ENCODE peak calls at places on chromosomes 5 and 9, in ten cellular contexts. M is uterus, J is heart left ventricle, E is tibial nerve, X is adrenal gland, L is stomach, Z is suprapubic skin, P is breast epithelium, T is H1, I is ovary. N is an unnamed sample.

GRCh38 chr5:78162253-78162862 is 132.1 kb downstream of the AP3B1 start:
- DNase-seq in J (no peak), I (no peak), M (no peak), X (no peak), L (no peak), Z (no peak), E (no peak), P (no peak), T (no peak), N (no peak)

GRCh38 chr9:133140174-133140505 is 19.1 kb upstream of the RALGDS start:
- DNase-seq in L (no peak), M (no peak), T (no peak), Z (no peak), P (no peak), J (no peak), E (no peak), X (no peak), I (no peak), N (no peak)

GRCh38 chr5:116600876-116601275 is 26.3 kb upstream of the SEMA6A start:
- DNase-seq in J (no peak), Z (no peak), T (no peak), E (no peak), X (no peak), M (no peak), L (no peak), P (no peak), I (no peak), N (no peak)

GRCh38 chr5:115573133-115573532 is 28.6 kb upstream of the FEM1C start:
- DNase-seq in X (no peak), E (no peak), Z (no peak), T (no peak), P (no peak), I (no peak), M (no peak), J (no peak), L (no peak), N (no peak)

GRCh38 chr5:33816791-33817190 is 75.0 kb downstream of the ADAMTS12 start:
- DNase-seq in X (no peak), I (no peak), P (no peak), L (no peak), E (no peak), T (no peak), J (no peak), Z (no peak), M (no peak), N (no peak)

GRCh38 chr5:41404757-41405156 is 105.6 kb downstream of the PLCXD3 start:
- DNase-seq in Z (no peak), L (no peak), E (no peak), T (no peak), M (no peak), J (no peak), X (no peak), I (no peak), P (no peak), N (no peak)

GRCh38 chr9:117744856-117745389 is 40.7 kb downstream of the TLR4 start:
- DNase-seq in Z (no peak), L (no peak), M (no peak), P (no peak), E (peak; percentile 12), T (no peak), X (no peak), J (peak; percentile 54), I (no peak), N (no peak)

GRCh38 chr9:16656432-16657169 is 213.9 kb downstream of the BNC2 start:
- DNase-seq in L (no peak), X (no peak), J (no peak), P (no peak), M (no peak), Z (no peak), E (no peak), T (no peak), I (no peak), N (no peak)

GRCh38 chr5:81184749-81185110 is 48.4 kb upstream of the CKMT2 start:
- DNase-seq in M (no peak), X (no peak), E (no peak), P (no peak), Z (no peak), T (no peak), L (no peak), I (no peak), J (no peak), N (no peak)

GRCh38 chr9:122218885-122219855 is 9.6 kb downstream of the LHX6 start:
- DNase-seq in P (no peak), J (no peak), X (no peak), I (no peak), Z (no peak), T (no peak), E (no peak), M (no peak), L (no peak), N (no peak)

GRCh38 chr5:139403418-139403786 is 487 bp downstream of the SPATA24 start:
- DNase-seq in X (no peak), Z (no peak), P (no peak), I (no peak), J (no peak), T (no peak), M (no peak), L (no peak), E (no peak), N (no peak)

GRCh38 chr9:134399435-134400056 is 73.3 kb downstream of the RXRA start:
- DNase-seq in M (no peak), E (no peak), Z (no peak), P (no peak), T (no peak), L (no peak), J (no peak), X (peak; percentile 66), I (no peak), N (no peak)

GRCh38 chr5:177509361-177509951 is at the start of gene DOK3:
- DNase-seq in P (no peak), X (no peak), L (peak; percentile 41), E (no peak), I (peak; percentile 30), J (peak; percentile 80), M (no peak), T (no peak), Z (no peak), N (no peak)

GRCh38 chr9:6383551-6384225 is 29.3 kb upstream of the UHRF2 start:
- DNase-seq in Z (no peak), M (peak; percentile 17), P (no peak), I (no peak), T (no peak), X (no peak), E (no peak), J (no peak), L (no peak), N (no peak)

GRCh38 chr5:59099270-59099994 is 516.6 kb downstream of the RAB3C start:
- DNase-seq in T (no peak), P (no peak), I (no peak), E (no peak), X (no peak), L (no peak), M (no peak), Z (no peak), J (no peak), N (peak; percentile 5)

GRCh38 chr5:159210846-159211245 is 1.5 kb upstream of the RNF145 start:
- DNase-seq in M (no peak), E (no peak), X (no peak), T (no peak), Z (no peak), L (no peak), J (no peak), P (no peak), I (no peak), N (no peak)

GRCh38 chr5:122586351-122586750 is 188.5 kb upstream of the SNX2 start:
- DNase-seq in L (no peak), T (no peak), X (no peak), E (no peak), M (no peak), Z (no peak), P (no peak), J (no peak), I (no peak), N (no peak)

GRCh38 chr9:27355166-27355565 is 58.2 kb upstream of the EQTN start:
- DNase-seq in E (no peak), X (no peak), Z (no peak), M (no peak), L (no peak), J (no peak), T (no peak), P (no peak), I (no peak), N (no peak)

GRCh38 chr5:121182788-121183490 is 668.7 kb upstream of the FTMT start:
- DNase-seq in M (no peak), L (no peak), T (no peak), I (no peak), X (no peak), P (no peak), Z (no peak), E (no peak), J (no peak), N (no peak)

GRCh38 chr9:33445389-33445881 is 2.0 kb downstream of the AQP3 start:
- DNase-seq in X (no peak), M (no peak), L (peak; percentile 86), I (peak; percentile 46), T (no peak), P (peak; percentile 75), E (no peak), Z (no peak), J (no peak), N (peak; percentile 85)
- TF ChIP-seq POLR2A in X (no peak), M (no peak), L (no peak), I (no peak), T (no peak), P (no peak), E (no peak), Z (no peak), J (no peak), N (no peak)

GRCh38 chr9:95317119-95317892 is at the start of gene FANCC:
- DNase-seq in P (peak; percentile 87), Z (peak; percentile 92), X (peak; percentile 94), E (peak; percentile 89), L (peak; percentile 93), J (peak; percentile 96), I (peak; percentile 95), M (peak; percentile 94), T (peak; percentile 89), N (peak; percentile 92)
- H3K27me3 ChIP-seq in P (no peaks in the 10 kb centered on the region), Z (no peaks in the 10 kb centered on the region), X (no peaks in the 10 kb centered on the region), E (no peaks in the 10 kb centered on the region), L (no peaks in the 10 kb centered on the region), J (no peaks in the 10 kb centered on the region), I (no peaks in the 10 kb centered on the region), M (no peaks in the 10 kb centered on the region), T (no peaks in the 10 kb centered on the region), N (no peaks in the 10 kb centered on the region)

GRCh38 chr9:120924698-120925534 is 1.7 kb downstream of the TRAF1 start:
- DNase-seq in M (no peak), E (no peak), I (no peak), Z (no peak), J (no peak), T (no peak), L (no peak), P (no peak), X (no peak), N (no peak)
- H3K4me1 ChIP-seq in M (no peaks in the 10 kb centered on the region), E (peaks cover 35% of the 10 kb centered on the region), I (peaks cover 2% of the 10 kb centered on the region), Z (peaks cover 34% of the 10 kb centered on the region), J (peaks cover 26% of the 10 kb centered on the region), T (peaks cover 8% of the 10 kb centered on the region), L (peaks cover 20% of the 10 kb centered on the region), P (no peaks in the 10 kb centered on the region), X (peaks cover 8% of the 10 kb centered on the region), N (peaks cover 12% of the 10 kb centered on the region)

GRCh38 chr9:127122176-127123151 is at the start of gene ANGPTL2:
- DNase-seq in X (peak; percentile 91), E (peak; percentile 80), T (peak; percentile 73), M (peak; percentile 97), P (peak; percentile 73), Z (peak; percentile 94), L (peak; percentile 73), I (peak; percentile 96), J (peak; percentile 95), N (peak; percentile 62)
- TF ChIP-seq POLR2A in X (peak; percentile 74), E (peak; percentile 70), T (peak; percentile 84), M (peak; percentile 88), P (peak; percentile 76), Z (no peak), L (no peak), I (peak; percentile 85), J (no peak), N (peak; percentile 46)

GRCh38 chr5:1640276-1640898 is 116.6 kb upstream of the LPCAT1 start:
- DNase-seq in E (no peak), X (no peak), Z (peak; percentile 19), M (no peak), L (no peak), I (no peak), T (no peak), J (peak; percentile 37), P (no peak), N (peak; percentile 4)
- H3K27me3 ChIP-seq in E (no peaks in the 10 kb centered on the region), X (peaks cover 20% of the 10 kb centered on the region), Z (peaks cover 27% of the 10 kb centered on the region), M (peaks cover 8% of the 10 kb centered on the region), L (peaks cover 32% of the 10 kb centered on the region), I (no peaks in the 10 kb centered on the region), T (peaks cover 8% of the 10 kb centered on the region), J (peaks cover 19% of the 10 kb centered on the region), P (peaks cover 9% of the 10 kb centered on the region), N (no peaks in the 10 kb centered on the region)